ENCODE peak calls at places on chromosome 1, in eight cellular contexts. C is NCI-H510A treated with DMSO at 0.1 percent for 48 hours, Y is cardiac muscle cell, S is EL, X is T-helper 9 cell, D is left ventricle myocardium inferior, P is tibial nerve, O is DMS79 treated with DMSO at 0.1 percent for 48 hours. J is an unnamed sample.

GRCh38 chr1:33089457-33089856 is 8.5 kb downstream of the AZIN2 start:
- DNase-seq in P (no peak), C (no peak), O (no peak), Y (no peak), X (no peak), D (no peak), S (no peak), J (no peak)

GRCh38 chr1:213905315-213905714 is 82.5 kb upstream of the PROX1 start:
- DNase-seq in S (no peak), X (no peak), O (no peak), Y (no peak), P (no peak), D (peak), C (no peak), J (peak)

GRCh38 chr1:153849487-153850185 is 73.1 kb downstream of the GATAD2B start:
- DNase-seq in D (no peak), O (no peak), P (no peak), C (no peak), Y (no peak), S (no peak), X (no peak), J (no peak)

GRCh38 chr1:67281246-67281645 is 26.4 kb upstream of the IL12RB2 start:
- DNase-seq in X (no peak), P (no peak), D (no peak), Y (no peak), C (no peak), O (no peak), S (no peak), J (no peak)

GRCh38 chr1:156136970-156137483 is 16.4 kb upstream of the SEMA4A start:
- DNase-seq in Y (no peak), P (no peak), S (no peak), D (no peak), X (no peak), O (no peak), C (no peak), J (no peak)

GRCh38 chr1:235013512-235013911 is 115.1 kb downstream of the TOMM20 start:
- DNase-seq in P (no peak), Y (no peak), X (no peak), S (no peak), D (no peak), C (no peak), O (no peak), J (no peak)

GRCh38 chr1:27551953-27552312 is 52.0 kb downstream of the AHDC1 start:
- DNase-seq in D (peak), C (no peak), P (no peak), Y (no peak), S (no peak), O (no peak), X (no peak), J (no peak)

GRCh38 chr1:76951185-76951584 is 83.9 kb downstream of the ST6GALNAC5 start:
- DNase-seq in O (no peak), Y (no peak), P (no peak), C (no peak), X (no peak), S (peak), D (no peak), J (no peak)

GRCh38 chr1:17239420-17239819 is 9.5 kb upstream of the PADI3 start:
- DNase-seq in Y (peak), P (no peak), C (peak), O (peak), S (peak), D (no peak), X (no peak), J (peak)

GRCh38 chr1:229164836-229165285 is 106.0 kb upstream of the RAB4A start:
- DNase-seq in C (no peak), O (no peak), P (no peak), D (no peak), Y (peak), X (no peak), S (no peak), J (no peak)

GRCh38 chr1:160646711-160647328 is at the start of gene SLAMF1:
- DNase-seq in Y (no peak), O (no peak), X (no peak), C (no peak), P (no peak), S (no peak), D (no peak), J (no peak)

GRCh38 chr1:205568469-205569361 is 63.1 kb downstream of the ELK4 start:
- DNase-seq in O (no peak), P (no peak), Y (peak), C (no peak), S (no peak), X (no peak), D (no peak), J (no peak)

GRCh38 chr1:38780133-38780532 is 79.4 kb downstream of the RRAGC start:
- DNase-seq in D (no peak), Y (no peak), C (no peak), S (no peak), O (no peak), P (no peak), X (no peak), J (no peak)

GRCh38 chr1:167262820-167263219 is 42.1 kb downstream of the POU2F1 start:
- DNase-seq in C (no peak), O (peak), P (no peak), Y (no peak), S (no peak), X (no peak), D (no peak), J (no peak)

GRCh38 chr1:82503805-82504204 is 703.1 kb downstream of the ADGRL2 start:
- DNase-seq in P (no peak), D (no peak), X (no peak), S (no peak), O (no peak), C (no peak), Y (no peak), J (no peak)

GRCh38 chr1:56501888-56502287 is 77.5 kb downstream of the PLPP3 start:
- DNase-seq in D (no peak), P (no peak), S (no peak), Y (no peak), C (no peak), X (no peak), O (no peak), J (no peak)

GRCh38 chr1:36594041-36594440 is 111.3 kb upstream of the CSF3R start:
- DNase-seq in Y (no peak), S (no peak), D (no peak), C (no peak), X (no peak), P (no peak), O (peak), J (no peak)

GRCh38 chr1:212687811-212688210 is 11.8 kb downstream of the BATF3 start:
- DNase-seq in O (no peak), X (no peak), S (no peak), C (no peak), P (no peak), Y (no peak), D (no peak), J (no peak)

GRCh38 chr1:2588661-2589330 is 2.2 kb downstream of the PRXL2B start:
- DNase-seq in C (no peak), Y (no peak), X (no peak), S (no peak), D (no peak), O (no peak), P (no peak), J (no peak)

GRCh38 chr1:209246660-209247059 is 336.9 kb upstream of the CAMK1G start:
- DNase-seq in S (peak), D (no peak), P (no peak), C (no peak), O (no peak), X (no peak), Y (no peak), J (no peak)

GRCh38 chr1:44303532-44303931 is 51.5 kb downstream of the ERI3 start:
- DNase-seq in C (no peak), Y (no peak), P (no peak), X (no peak), O (no peak), D (no peak), S (no peak), J (no peak)

J was measured in endothelial cell of umbilical vein.